ENCODE peak calls at places on chromosome 22, in four cellular contexts. A, N, T and W are unnamed samples.

GRCh38 chr22:44003776-44004460 is 20.2 kb upstream of the PARVB start:
- DNase-seq in T (no peak), N (no peak), A (no peak), W (no peak)

GRCh38 chr22:43957871-43958270 is 2.6 kb downstream of the SAMM50 start:
- DNase-seq in A (no peak), T (peak; percentile 30), N (no peak), W (peak; percentile 57)

GRCh38 chr22:47632646-47633045 is 870.2 kb downstream of the TBC1D22A start:
- DNase-seq in T (no peak), N (peak; percentile 5), A (no peak), W (no peak)

GRCh38 chr22:48240165-48240934 is 1477.9 kb downstream of the TBC1D22A start:
- DNase-seq in N (peak; percentile 1), T (no peak), A (no peak), W (no peak)

GRCh38 chr22:42432020-42432596 is at the start of gene NFAM1:
- DNase-seq in T (no peak), N (peak; percentile 44), A (no peak), W (no peak)

GRCh38 chr22:28414017-28414416 is 265.6 kb downstream of the TTC28 start:
- DNase-seq in N (no peak), A (no peak), T (peak; percentile 41), W (peak; percentile 36)

GRCh38 chr22:39677967-39678366 is 107.4 kb downstream of the CACNA1I start:
- DNase-seq in N (no peak), T (no peak), A (no peak), W (no peak)

GRCh38 chr22:26383968-26384576 is 45.0 kb upstream of the ASPHD2 start:
- DNase-seq in A (no peak), N (no peak), T (no peak), W (no peak)

GRCh38 chr22:29037340-29037932 is 24.2 kb downstream of the C22orf31 start:
- DNase-seq in N (no peak), A (no peak), T (no peak), W (no peak)

GRCh38 chr22:44577391-44578114 is 79.5 kb upstream of the RTL6 start:
- DNase-seq in A (no peak), N (no peak), T (no peak), W (no peak)

GRCh38 chr22:44220727-44221680 is 40.3 kb downstream of the PARVG start:
- DNase-seq in N (no peak), A (no peak), T (no peak), W (no peak)

GRCh38 chr22:49704345-49705215 is 123.1 kb downstream of the BRD1 start:
- DNase-seq in T (no peak), N (no peak), A (no peak), W (peak; percentile 8)

GRCh38 chr22:30210235-30210831 is 36.2 kb downstream of the LIF start:
- DNase-seq in N (peak; percentile 70), A (no peak), T (peak; percentile 80), W (no peak)

GRCh38 chr22:50224071-50224470 is 20.8 kb downstream of the TUBGCP6 start:
- DNase-seq in T (no peak), A (no peak), N (no peak), W (no peak)

GRCh38 chr22:50266994-50267393 is 3.2 kb downstream of the MAPK11 start:
- DNase-seq in T (no peak), A (no peak), N (no peak), W (no peak)

GRCh38 chr22:49034836-49035817 is 792.5 kb downstream of the BRD1 start:
- DNase-seq in T (no peak), A (no peak), N (no peak), W (no peak)

GRCh38 chr22:50267591-50268390 is 2.4 kb downstream of the MAPK11 start:
- DNase-seq in A (peak; percentile 70), T (peak; percentile 38), N (peak; percentile 72), W (peak; percentile 70)

GRCh38 chr22:33958741-33959140 is 38.5 kb upstream of the LARGE1 start:
- DNase-seq in T (no peak), N (no peak), A (no peak), W (no peak)

GRCh38 chr22:41579297-41579996 is 10.2 kb downstream of the PMM1 start:
- DNase-seq in N (no peak), T (no peak), A (no peak), W (no peak)

GRCh38 chr22:47125603-47126002 is 363.2 kb downstream of the TBC1D22A start:
- DNase-seq in A (no peak), T (no peak), N (no peak), W (no peak)

GRCh38 chr22:40323681-40324083 is 22.6 kb upstream of the ADSL start:
- DNase-seq in N (no peak), A (no peak), T (no peak), W (no peak)

GRCh38 chr22:47296405-47297260 is 534.2 kb downstream of the TBC1D22A start:
- DNase-seq in T (no peak), A (no peak), N (peak; percentile 17), W (no peak)

GRCh38 chr22:44617828-44618227 is 84.2 kb upstream of the PRR5 start:
- DNase-seq in N (no peak), T (no peak), A (no peak), W (no peak)

GRCh38 chr22:25281675-25282345 is 62.4 kb downstream of the CRYBB2 start:
- DNase-seq in N (no peak), A (no peak), T (no peak), W (no peak)

GRCh38 chr22:33867118-33867863 is 53.0 kb downstream of the LARGE1 start:
- DNase-seq in A (peak; percentile 60), N (peak; percentile 35), T (peak; percentile 77), W (no peak)

GRCh38 chr22:43996170-43996980 is 27.7 kb upstream of the PARVB start:
- DNase-seq in T (no peak), A (peak; percentile 28), N (peak; percentile 59), W (no peak)

GRCh38 chr22:32204211-32204855 is 540 bp downstream of the RFPL2 start:
- DNase-seq in T (no peak), A (no peak), N (no peak), W (no peak)
- H3K4me3 ChIP-seq in T (no peak overlapping the region), A (no peak overlapping the region), N (peak overlapping the region; percentile 22), W (peak overlapping the region; percentile 34)

GRCh38 chr22:31341386-31342088 is 4.6 kb downstream of the PATZ1 start:
- DNase-seq in T (no peak), A (no peak), N (no peak), W (no peak)

GRCh38 chr22:31340765-31341247 is 5.3 kb downstream of the PATZ1 start:
- DNase-seq in N (no peak), T (no peak), A (no peak), W (no peak)

GRCh38 chr22:31339148-31339832 is 6.9 kb downstream of the PATZ1 start:
- DNase-seq in T (no peak), A (no peak), N (no peak), W (no peak)

GRCh38 chr22:31342389-31343125 is 3.6 kb downstream of the PATZ1 start:
- DNase-seq in N (no peak), T (no peak), A (no peak), W (no peak)

DNA sequence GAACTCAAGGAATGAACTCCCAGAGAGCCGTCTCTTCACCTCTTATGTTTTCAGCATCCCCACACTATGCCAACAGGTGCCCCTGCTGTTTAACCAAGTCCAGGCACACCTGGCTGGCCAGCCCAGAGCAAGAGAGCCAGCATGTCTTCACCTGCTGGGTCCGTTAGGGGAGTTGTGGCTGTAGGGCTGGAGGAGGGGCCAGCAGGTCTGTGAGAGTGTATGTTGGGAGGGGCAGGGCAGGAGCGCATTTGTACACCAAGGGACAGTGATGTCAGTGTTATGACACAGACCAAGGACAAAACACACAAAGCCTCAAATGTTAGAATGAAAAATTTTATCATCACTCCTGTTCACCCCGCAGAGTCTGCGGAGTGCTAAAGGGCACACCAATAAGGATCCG is 5.8 kb downstream of the PATZ1 start:
- DNase-seq in T (no peak), A (no peak), N (no peak), W (no peak)
- H3K4me1 ChIP-seq in T (peaks cover 33% of the 10 kb centered on the region), A (no peaks in the 10 kb centered on the region), N (peaks cover 64% of the 10 kb centered on the region), W (peaks cover 22% of the 10 kb centered on the region)

GRCh38 chr22:24231706-24232105 is 13.2 kb downstream of the GGT5 start:
- DNase-seq in T (no peak), N (no peak), A (no peak), W (no peak)

GRCh38 chr22:24232725-24233124 is 12.2 kb downstream of the GGT5 start:
- DNase-seq in A (no peak), T (no peak), N (no peak), W (no peak)

GRCh38 chr22:24233235-24233634 is 11.6 kb downstream of the GGT5 start:
- DNase-seq in A (no peak), T (no peak), N (no peak), W (no peak)

GRCh38 chr22:24232124-24232523 is 12.8 kb downstream of the GGT5 start:
- DNase-seq in T (no peak), A (no peak), N (no peak), W (no peak)

GRCh38 chr22:24230911-24231656 is 13.8 kb downstream of the GGT5 start:
- DNase-seq in N (peak; percentile 74), A (no peak), T (no peak), W (peak; percentile 36)
- TF ChIP-seq CTCF in N (peak; percentile 39), A (no peak), T (peak; percentile 30), W (peak; percentile 46)

DNA sequence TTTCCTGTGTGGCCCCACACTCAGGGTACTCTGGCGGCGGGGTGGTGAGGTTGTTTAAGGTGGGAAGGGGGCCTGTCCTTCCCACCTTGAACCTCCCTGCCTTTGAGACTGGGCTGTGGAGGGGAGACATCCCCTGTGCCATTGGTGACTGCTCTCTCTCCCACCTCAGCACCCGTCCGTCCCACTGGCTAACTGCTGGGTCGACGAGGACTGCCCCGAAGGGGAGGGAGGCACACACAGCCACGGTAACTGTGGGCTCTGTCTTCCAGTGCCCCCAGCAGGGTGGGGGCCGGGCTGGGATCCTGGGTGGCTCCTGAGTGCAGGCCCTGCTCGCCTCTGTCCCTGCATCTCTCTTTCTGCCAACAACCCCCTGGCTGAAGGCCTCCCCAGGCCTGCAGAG is 7.5 kb downstream of the P2RX6 start:
- DNase-seq in T (no peak), N (no peak), A (no peak), W (no peak)
- H3K4me3 ChIP-seq in T (no peak overlapping the region), N (no peak overlapping the region), A (no peak overlapping the region), W (no peak overlapping the region)